ENCODE peak calls at places on chromosomes 5 and 9, in four cellular contexts. A, F, C and T are unnamed samples.

GRCh38 chr5:158786390-158786789 is 313.3 kb downstream of the EBF1 start:
- DNase-seq in A (no peak), F (no peak), C (no peak), T (no peak)

GRCh38 chr5:168707646-168708300 is 128.6 kb upstream of the PANK3 start:
- DNase-seq in A (no peak), F (no peak), C (no peak), T (no peak)

GRCh38 chr9:16487915-16488314 is 382.6 kb downstream of the BNC2 start:
- DNase-seq in A (no peak), F (no peak), C (no peak), T (no peak)

GRCh38 chr5:107636555-107636954 is 34.2 kb downstream of the EFNA5 start:
- DNase-seq in A (no peak), F (no peak), C (peak), T (no peak)

GRCh38 chr5:135033026-135033861 is 784 bp downstream of the PITX1 start:
- DNase-seq in A (peak), F (peak), C (peak), T (no peak)

GRCh38 chr5:176620333-176620981 is 9.9 kb downstream of the SNCB start:
- DNase-seq in A (no peak), F (peak), C (no peak), T (peak)

GRCh38 chr5:55773057-55773456 is 35.2 kb downstream of the DDX4 start:
- DNase-seq in A (no peak), F (no peak), C (no peak), T (no peak)

GRCh38 chr5:32504923-32505596 is 60.5 kb upstream of the ZFR start:
- DNase-seq in A (peak), F (peak), C (peak), T (no peak)

GRCh38 chr5:154740483-154740882 is 14.7 kb upstream of the LARP1 start:
- DNase-seq in A (peak), F (peak), C (peak), T (no peak)

GRCh38 chr5:66363097-66363496 is 219.0 kb downstream of the SREK1 start:
- DNase-seq in A (no peak), F (no peak), C (no peak), T (no peak)

GRCh38 chr5:173527671-173528070 is 88.8 kb downstream of the BOD1 start:
- DNase-seq in A (no peak), F (no peak), C (no peak), T (no peak)

GRCh38 chr5:17004441-17005086 is 68.5 kb upstream of the MYO10 start:
- DNase-seq in A (no peak), F (no peak), C (no peak), T (no peak)

GRCh38 chr9:2625427-2625826 is 3.8 kb downstream of the VLDLR start:
- DNase-seq in A (no peak), F (no peak), C (no peak), T (no peak)
- TF ChIP-seq CTCF in A (no peak), F (peak), C (no peak), T (no peak)

DNA sequence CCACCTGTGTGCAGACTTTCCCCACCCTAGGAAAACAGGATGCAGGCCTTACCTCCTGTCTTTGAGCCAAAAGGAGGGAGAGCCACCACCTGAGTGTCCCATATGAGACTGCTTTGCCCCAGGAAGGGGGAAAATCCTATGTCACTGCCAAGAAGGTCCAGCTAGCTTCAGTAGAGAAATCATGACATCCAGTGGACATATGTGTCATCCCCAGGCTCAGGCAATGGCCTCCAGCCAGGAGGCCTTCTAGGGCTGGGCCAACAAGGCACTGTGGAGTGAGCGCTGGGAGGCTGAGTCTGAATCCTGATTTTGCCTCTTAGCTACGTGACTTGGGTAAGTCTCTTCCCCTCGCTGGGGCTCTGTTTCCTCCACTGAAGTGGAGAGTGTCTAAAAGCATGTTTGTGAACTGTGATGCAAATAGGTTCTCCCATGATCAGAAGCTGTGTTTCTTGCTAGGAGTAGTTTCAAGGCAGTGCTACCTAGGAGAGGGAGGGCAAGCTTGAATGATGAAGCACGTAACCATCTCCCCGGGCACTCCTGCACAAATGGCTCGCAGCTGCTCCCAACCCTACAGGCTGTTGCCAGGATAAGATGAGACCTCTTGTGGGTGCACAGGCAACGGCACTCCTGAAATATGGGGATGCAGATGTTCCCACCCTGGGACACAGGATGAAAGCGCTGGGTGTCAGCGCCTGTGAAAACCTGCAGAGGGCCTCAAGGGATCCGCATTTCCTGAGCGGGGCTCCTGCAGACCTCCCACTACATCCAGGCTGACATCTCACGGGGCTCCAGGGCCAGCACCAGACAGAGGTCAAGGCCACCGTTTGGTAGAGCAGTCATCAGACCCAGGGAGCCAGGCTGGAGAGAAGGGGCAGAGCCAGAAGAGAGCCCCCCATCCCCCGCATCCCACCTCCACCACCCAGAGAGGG is 60.5 kb downstream of the SMIM23 start:
- DNase-seq in A (peak), F (no peak), C (peak), T (no peak)
- TF ChIP-seq CTCF in A (peak), F (peak), C (peak), T (no peak)

GRCh38 chr5:71769265-71769664 is 50.2 kb downstream of the CARTPT start:
- DNase-seq in A (no peak), F (no peak), C (no peak), T (no peak)
- TF ChIP-seq CTCF in A (no peak), F (no peak), C (no peak), T (no peak)

DNA sequence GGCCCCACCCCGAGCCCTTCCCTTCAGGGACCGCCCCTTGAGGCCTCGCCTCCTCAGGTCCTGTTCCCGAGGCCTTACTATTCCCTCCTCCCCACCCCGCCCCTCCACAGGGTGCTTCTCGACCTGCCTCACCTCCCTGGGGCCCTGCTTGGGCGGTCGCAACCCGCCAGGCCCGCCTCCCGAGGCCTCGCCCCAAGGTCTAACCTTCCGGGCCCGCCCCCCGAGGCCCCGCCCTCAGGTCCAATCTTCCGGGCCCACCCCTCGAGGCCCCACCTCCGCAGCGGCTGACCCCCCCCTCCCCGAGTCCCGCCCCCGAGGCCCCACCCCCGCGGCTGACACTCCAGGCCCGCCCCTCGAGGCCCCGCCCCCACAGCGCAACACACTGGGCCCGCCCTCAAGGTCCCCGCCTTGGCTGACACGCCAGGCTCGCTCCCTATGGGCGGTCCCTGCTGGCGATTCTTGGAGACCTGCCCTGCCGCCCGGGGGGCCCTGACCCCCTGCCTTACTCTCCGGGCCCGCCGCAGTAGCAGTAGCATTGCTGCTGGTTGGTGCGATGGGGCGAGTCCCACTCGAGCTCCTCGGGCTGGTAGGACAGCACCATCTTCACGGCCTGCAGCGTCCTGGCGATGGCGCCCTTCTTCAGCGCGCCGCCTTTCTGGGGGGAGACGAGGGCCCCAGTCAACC is 8.2 kb downstream of the PHF19 start:
- DNase-seq in A (peak), F (peak), C (peak), T (peak)
- TF ChIP-seq CTCF in A (peak), F (peak), C (peak), T (peak)

DNA sequence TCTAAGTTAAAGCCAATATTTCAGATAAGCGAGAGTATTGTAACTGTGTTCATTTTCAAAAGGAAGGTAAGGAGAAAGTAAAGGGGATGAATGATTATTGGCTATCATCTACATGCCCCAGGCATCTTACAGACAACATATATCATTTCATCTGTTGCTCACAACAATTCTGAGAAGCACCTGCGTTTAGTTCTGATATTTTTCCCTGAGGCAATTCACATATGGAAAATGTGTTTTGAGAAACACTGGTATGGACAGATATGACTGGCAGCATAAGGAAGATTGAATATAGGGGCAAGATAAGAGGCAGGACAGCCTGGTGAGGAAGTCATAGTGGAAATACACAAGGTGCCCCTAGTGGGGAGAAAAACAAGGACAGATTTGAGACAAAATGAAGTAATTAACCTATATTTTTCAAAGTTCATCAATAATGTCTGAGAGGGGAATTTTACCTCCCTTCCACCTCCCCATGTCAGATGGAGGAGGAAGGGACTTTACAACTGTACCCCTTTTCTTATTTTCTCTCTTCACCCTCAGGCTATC is 87.7 kb upstream of the TRIM32 start:
- DNase-seq in A (no peak), F (no peak), C (no peak), T (no peak)
- TF ChIP-seq CTCF in A (peak), F (peak), C (no peak), T (no peak)

GRCh38 chr9:22337261-22337660 is 109.4 kb upstream of the DMRTA1 start:
- DNase-seq in A (no peak), F (peak), C (no peak), T (no peak)

GRCh38 chr9:22342489-22343217 is 104.0 kb upstream of the DMRTA1 start:
- DNase-seq in A (peak), F (peak), C (no peak), T (no peak)

GRCh38 chr9:22343218-22343611 is 103.4 kb upstream of the DMRTA1 start:
- DNase-seq in A (no peak), F (no peak), C (no peak), T (no peak)
- TF ChIP-seq CTCF in A (no peak), F (no peak), C (no peak), T (no peak)

DNA sequence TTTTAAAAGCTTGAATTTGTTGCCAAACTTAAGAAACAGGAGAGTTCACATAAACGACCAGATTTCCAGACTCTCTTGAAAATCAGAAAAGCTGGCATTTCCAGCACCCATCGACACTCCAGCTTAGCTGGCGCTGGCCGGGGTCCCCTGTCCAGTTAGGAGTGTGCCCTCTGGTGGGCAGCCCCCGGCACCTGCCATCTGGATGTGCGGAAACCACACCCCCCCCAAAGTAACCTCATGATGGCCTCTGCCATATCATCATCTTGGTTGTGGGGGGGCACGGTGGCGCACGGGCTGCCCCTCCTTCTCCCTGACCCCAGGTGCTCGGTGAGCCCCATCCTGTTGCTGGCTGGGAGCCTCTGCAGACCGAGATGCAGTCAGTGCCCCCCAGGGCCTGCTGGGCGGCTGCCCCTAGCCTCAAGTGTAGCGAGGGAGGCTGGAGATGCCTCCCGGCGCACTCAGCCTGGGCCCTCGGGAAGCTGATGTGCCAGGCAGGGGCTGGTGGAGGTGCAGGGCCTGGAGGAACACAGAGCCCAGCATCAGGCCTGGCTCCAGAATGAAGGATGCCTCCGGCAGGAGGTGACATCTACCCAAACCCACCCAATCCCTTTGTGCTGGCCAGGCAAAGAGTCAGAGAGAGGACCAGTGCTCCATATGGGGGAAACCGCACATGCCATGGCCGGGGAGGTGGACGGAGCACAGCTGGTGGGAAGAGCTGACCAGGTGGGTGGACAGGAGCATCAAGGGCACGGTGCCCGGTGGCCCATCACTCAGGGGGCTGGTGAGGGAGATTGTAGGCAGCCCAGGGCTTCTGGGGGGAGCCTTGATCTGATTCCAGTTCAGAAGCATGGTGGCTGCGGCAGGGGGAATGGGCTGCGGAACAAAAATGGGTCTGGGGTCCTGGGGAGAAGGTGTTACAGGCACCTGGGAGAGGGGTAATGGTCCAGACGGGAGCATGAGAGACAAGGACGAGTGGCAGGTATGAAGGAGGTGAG is 70.6 kb downstream of the ADAMTS2 start:
- DNase-seq in A (no peak), F (no peak), C (no peak), T (peak)
- TF ChIP-seq CTCF in A (peak), F (peak), C (no peak), T (no peak)

GRCh38 chr9:124038790-124039633 is 27.4 kb downstream of the LHX2 start:
- DNase-seq in A (no peak), F (no peak), C (no peak), T (no peak)
- TF ChIP-seq CTCF in A (peak), F (peak), C (no peak), T (no peak)

DNA sequence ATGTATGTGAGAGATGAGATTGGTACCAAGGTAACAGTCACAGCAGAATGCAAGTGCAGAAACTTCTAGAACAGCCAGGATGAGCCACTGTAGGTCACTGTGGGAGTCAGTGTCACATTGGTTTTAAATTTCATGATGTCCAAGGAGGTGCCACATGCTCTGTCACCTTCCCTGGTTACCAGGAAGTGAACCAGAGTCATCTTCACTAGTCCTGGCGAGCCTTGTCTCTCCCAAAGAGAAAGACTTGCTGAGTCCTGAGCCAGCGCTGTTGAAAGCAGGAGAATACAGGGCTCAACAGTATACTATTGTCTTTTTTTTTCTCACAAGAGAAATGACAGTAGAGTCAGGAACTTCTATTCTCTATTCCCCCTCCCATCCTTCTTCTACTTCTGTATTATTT is 615.5 kb downstream of the RAB3C start:
- DNase-seq in A (no peak), F (no peak), C (no peak), T (no peak)
- TF ChIP-seq CTCF in A (no peak), F (no peak), C (no peak), T (no peak)

GRCh38 chr5:58901271-58901670 is 318.4 kb downstream of the RAB3C start:
- DNase-seq in A (no peak), F (no peak), C (no peak), T (no peak)

GRCh38 chr5:58904737-58905136 is 321.9 kb downstream of the RAB3C start:
- DNase-seq in A (no peak), F (no peak), C (no peak), T (no peak)

GRCh38 chr5:58902305-58902704 is 319.4 kb downstream of the RAB3C start:
- DNase-seq in A (no peak), F (no peak), C (no peak), T (no peak)

GRCh38 chr5:58905944-58906343 is 323.1 kb downstream of the RAB3C start:
- DNase-seq in A (no peak), F (no peak), C (no peak), T (no peak)

DNA sequence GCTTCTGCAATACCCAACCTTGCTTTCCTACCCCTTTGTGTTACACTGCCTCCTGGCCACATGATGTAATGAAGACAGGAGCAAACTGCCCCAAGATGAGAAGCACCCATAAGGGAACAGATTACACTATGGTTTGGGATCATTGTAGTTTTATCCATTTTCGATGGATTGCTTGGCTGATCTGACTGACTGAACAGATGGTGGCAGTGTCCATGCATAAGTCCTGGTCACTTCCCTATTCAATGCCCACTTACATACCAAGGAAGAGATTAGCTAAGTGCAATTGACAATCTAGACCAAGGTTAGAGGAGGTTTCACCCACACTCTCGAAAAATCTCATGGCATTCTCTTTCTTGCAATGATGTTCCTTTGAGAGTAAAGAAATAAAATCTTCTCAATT is 319.9 kb downstream of the RAB3C start:
- DNase-seq in A (no peak), F (no peak), C (no peak), T (no peak)
- TF ChIP-seq CTCF in A (no peak), F (no peak), C (no peak), T (no peak)